ENCODE peak calls at places on chromosome 17, in nine cellular contexts. Z is astrocyte of the cerebellum, E is GM23248, G is dorsolateral prefrontal cortex, O is fibroblast of mammary gland, U is neuronal stem cell, F is cardiac muscle cell, B is PC-9, W is heart left ventricle. J is an unnamed sample.
A peak's percentile ranks its signal among the peaks of the same experiment; 100 is the strongest.

GRCh38 chr17:62064791-62065563 is at the start of gene MED13:
- DNase-seq in Z (no peak), E (peak; percentile 78), G (peak; percentile 45), O (peak; percentile 26), U (peak; percentile 33), F (peak; percentile 78), B (no peak), W (peak; percentile 73), J (no peak)

GRCh38 chr17:8384801-8385335 is 1.9 kb upstream of the RPL26 start:
- DNase-seq in Z (peak; percentile 64), E (peak; percentile 91), G (no peak), O (peak; percentile 86), U (no peak), F (peak; percentile 20), B (peak; percentile 92), W (no peak), J (no peak)

GRCh38 chr17:17758443-17758842 is 77.2 kb downstream of the RAI1 start:
- DNase-seq in Z (no peak), E (no peak), G (no peak), O (no peak), U (no peak), F (no peak), B (no peak), W (no peak), J (no peak)

GRCh38 chr17:5582177-5582885 is 2.0 kb downstream of the NLRP1 start:
- DNase-seq in Z (no peak), E (peak; percentile 37), G (no peak), O (no peak), U (no peak), F (no peak), B (no peak), W (no peak), J (no peak)

GRCh38 chr17:10699861-10700260 is 2.5 kb downstream of the ADPRM start:
- DNase-seq in Z (no peak), E (no peak), G (no peak), O (no peak), U (no peak), F (no peak), B (no peak), W (no peak), J (no peak)

GRCh38 chr17:47901423-47901822 is 5.4 kb downstream of the SP2 start:
- DNase-seq in Z (no peak), E (no peak), G (no peak), O (no peak), U (no peak), F (no peak), B (no peak), W (no peak), J (no peak)

GRCh38 chr17:9234404-9234945 is 213.2 kb downstream of the NTN1 start:
- DNase-seq in Z (no peak), E (no peak), G (no peak), O (no peak), U (no peak), F (no peak), B (no peak), W (no peak), J (no peak)

GRCh38 chr17:16406742-16407674 is 8.4 kb upstream of the TRPV2 start:
- DNase-seq in Z (no peak), E (peak; percentile 49), G (no peak), O (no peak), U (peak; percentile 61), F (peak; percentile 60), B (no peak), W (peak; percentile 86), J (no peak)

GRCh38 chr17:81064746-81065475 is 30.0 kb downstream of the BAIAP2 start:
- DNase-seq in Z (no peak), E (peak; percentile 88), G (peak; percentile 67), O (peak; percentile 79), U (no peak), F (no peak), B (no peak), W (peak; percentile 56), J (peak; percentile 69)

GRCh38 chr17:1107777-1108559 is 71.8 kb downstream of the ABR start:
- DNase-seq in Z (no peak), E (peak; percentile 34), G (peak; percentile 47), O (no peak), U (no peak), F (no peak), B (no peak), W (no peak), J (no peak)

GRCh38 chr17:43734376-43734775 is 24.2 kb downstream of the SOST start:
- DNase-seq in Z (peak; percentile 91), E (peak; percentile 92), G (no peak), O (peak; percentile 88), U (no peak), F (no peak), B (no peak), W (no peak), J (peak; percentile 43)

GRCh38 chr17:38742431-38743308 is 5.5 kb downstream of the PCGF2 start:
- DNase-seq in Z (peak; percentile 91), E (peak; percentile 77), G (no peak), O (peak; percentile 89), U (no peak), F (no peak), B (no peak), W (peak; percentile 80), J (peak; percentile 55)

GRCh38 chr17:46109603-46110189 is 83.5 kb downstream of the KANSL1 start:
- DNase-seq in Z (no peak), E (no peak), G (no peak), O (no peak), U (no peak), F (no peak), B (no peak), W (no peak), J (no peak)

GRCh38 chr17:16472539-16472938 is 19.5 kb downstream of the LRRC75A start:
- DNase-seq in Z (no peak), E (no peak), G (no peak), O (no peak), U (no peak), F (no peak), B (no peak), W (no peak), J (no peak)

GRCh38 chr17:53092072-53092471 is 730.7 kb upstream of the KIF2B start:
- DNase-seq in Z (no peak), E (no peak), G (no peak), O (no peak), U (no peak), F (no peak), B (no peak), W (no peak), J (no peak)

GRCh38 chr17:17557796-17558195 is 33.7 kb downstream of the PEMT start:
- DNase-seq in Z (no peak), E (no peak), G (no peak), O (no peak), U (no peak), F (no peak), B (no peak), W (no peak), J (no peak)

DNA sequence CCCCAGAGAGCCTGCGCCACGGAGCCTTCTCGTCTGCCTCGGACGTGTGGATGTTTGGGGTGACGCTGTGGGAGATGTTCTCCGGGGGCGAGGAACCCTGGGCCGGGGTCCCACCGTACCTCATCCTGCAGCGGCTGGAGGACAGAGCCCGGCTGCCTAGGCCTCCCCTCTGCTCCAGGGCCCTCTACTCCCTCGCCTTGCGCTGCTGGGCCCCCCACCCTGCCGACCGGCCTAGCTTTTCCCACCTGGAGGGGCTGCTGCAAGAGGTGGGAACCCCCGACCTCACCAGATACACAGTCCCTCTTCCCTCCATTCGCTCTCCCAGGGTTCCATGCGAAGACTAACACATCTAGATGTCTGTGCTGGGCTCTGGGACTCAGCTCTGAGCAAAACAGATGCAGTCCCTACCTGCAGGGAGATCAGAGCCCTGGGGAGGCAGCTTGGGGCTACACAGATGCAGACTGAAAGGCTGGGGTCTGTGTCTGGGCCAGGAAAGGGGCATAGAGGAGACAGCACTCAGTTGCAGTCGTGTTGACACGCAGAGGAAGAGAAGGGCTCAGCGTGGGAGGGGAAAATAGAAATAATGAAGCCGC is 3.7 kb downstream of the TNK1 start:
- DNase-seq in Z (no peak), E (no peak), G (no peak), O (no peak), U (no peak), F (no peak), B (no peak), W (no peak), J (no peak)
- H3K4me3 ChIP-seq in Z (peak overlapping the region; percentile 42), E (no peak overlapping the region), G (peak overlapping the region; percentile 55), O (peak overlapping the region; percentile 22), U (peak overlapping the region; percentile 66), F (peak overlapping the region; percentile 15), B (no peak overlapping the region), W (no peak overlapping the region), J (peak overlapping the region; percentile 47)

GRCh38 chr17:72710834-72711233 is 381.7 kb downstream of the SLC39A11 start:
- DNase-seq in Z (no peak), E (peak; percentile 14), G (no peak), O (peak; percentile 41), U (no peak), F (no peak), B (no peak), W (no peak), J (no peak)
- H3K4me3 ChIP-seq in Z (no peak overlapping the region), E (no peak overlapping the region), G (no peak overlapping the region), O (no peak overlapping the region), U (no peak overlapping the region), F (no peak overlapping the region), B (no peak overlapping the region), W (no peak overlapping the region), J (no peak overlapping the region)

GRCh38 chr17:82846061-82846691 is 6.4 kb upstream of the ZNF750 start:
- DNase-seq in Z (no peak), E (no peak), G (no peak), O (no peak), U (no peak), F (no peak), B (no peak), W (no peak), J (no peak)

GRCh38 chr17:82843904-82844640 is 4.2 kb upstream of the ZNF750 start:
- DNase-seq in Z (no peak), E (no peak), G (no peak), O (no peak), U (no peak), F (no peak), B (no peak), W (no peak), J (no peak)

GRCh38 chr17:82848022-82848592 is 8.3 kb upstream of the ZNF750 start:
- DNase-seq in Z (peak; percentile 28), E (no peak), G (no peak), O (peak; percentile 72), U (no peak), F (no peak), B (peak; percentile 89), W (peak; percentile 61), J (peak; percentile 60)

GRCh38 chr17:82844796-82845162 is 5.0 kb upstream of the ZNF750 start:
- DNase-seq in Z (no peak), E (no peak), G (no peak), O (no peak), U (no peak), F (no peak), B (no peak), W (no peak), J (no peak)

GRCh38 chr17:82845163-82845807 is 5.5 kb upstream of the ZNF750 start:
- DNase-seq in Z (no peak), E (no peak), G (no peak), O (no peak), U (no peak), F (no peak), B (no peak), W (peak; percentile 82), J (no peak)
- H3K4me3 ChIP-seq in Z (no peak overlapping the region), E (no peak overlapping the region), G (peak overlapping the region; percentile 25), O (no peak overlapping the region), U (no peak overlapping the region), F (no peak overlapping the region), B (no peak overlapping the region), W (no peak overlapping the region), J (peak overlapping the region; percentile 25)

DNA sequence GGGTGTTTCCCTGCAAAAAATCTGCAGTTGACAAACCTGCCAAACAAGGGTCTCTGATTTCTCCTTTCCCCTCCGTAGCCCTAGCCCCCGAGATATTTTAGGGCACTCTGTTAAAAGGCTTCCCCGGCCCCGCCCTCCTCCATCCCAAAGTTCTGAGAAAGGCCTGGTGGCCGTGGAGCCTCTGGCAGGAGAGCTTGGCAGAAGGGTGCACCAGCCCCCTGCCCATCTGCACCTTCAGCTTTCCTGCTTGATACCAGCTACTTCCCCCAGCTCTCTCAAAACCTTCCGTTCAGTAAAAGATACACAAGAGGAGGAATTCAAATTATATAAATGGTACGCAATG is 711 bp upstream of the CANT1 start:
- DNase-seq in Z (no peak), E (no peak), G (no peak), O (no peak), U (no peak), F (no peak), B (no peak), W (no peak), J (no peak)
- H3K4me3 ChIP-seq in Z (peak overlapping the region; percentile 95), E (peak overlapping the region; percentile 94), G (peak overlapping the region; percentile 93), O (peak overlapping the region; percentile 52), U (no peak overlapping the region), F (peak overlapping the region; percentile 70), B (no peak overlapping the region), W (no peak overlapping the region), J (peak overlapping the region; percentile 85)